ENCODE peak calls at places on chromosome 5, in ten cellular contexts. One of them, this sample, is unnamed.
A peak's percentile ranks its signal among the peaks of the same experiment; 100 is the strongest.

GRCh38 chr5:90915393-90915792 is 356.8 kb downstream of the ADGRV1 start:
- DNase-seq in testis: no peak
- DNase-seq in K562: no peak
- DNase-seq in fibroblast of lung: no peak
- DNase-seq in CD8-positive, alpha-beta T cell: no peak
- DNase-seq in GM23248: no peak
- DNase-seq in tibial nerve: no peak
- DNase-seq in ascending aorta: no peak
- DNase-seq in effector memory CD4-positive, alpha-beta T cell: no peak
- DNase-seq in adipocyte: no peak
- DNase-seq in this sample: no peak

GRCh38 chr5:135482383-135482933 is 30.3 kb upstream of the TIFAB start:
- DNase-seq in CD8-positive, alpha-beta T cell: no peak
- DNase-seq in adipocyte: no peak
- DNase-seq in GM23248: no peak
- DNase-seq in effector memory CD4-positive, alpha-beta T cell: no peak
- DNase-seq in testis: no peak
- DNase-seq in K562: peak; percentile 60
- DNase-seq in fibroblast of lung: no peak
- DNase-seq in tibial nerve: no peak
- DNase-seq in ascending aorta: no peak
- DNase-seq in this sample: no peak

GRCh38 chr5:17720070-17720469 is 85.8 kb downstream of the TAF11L14 start:
- DNase-seq in adipocyte: no peak
- DNase-seq in fibroblast of lung: no peak
- DNase-seq in GM23248: no peak
- DNase-seq in K562: no peak
- DNase-seq in ascending aorta: no peak
- DNase-seq in testis: no peak
- DNase-seq in tibial nerve: no peak
- DNase-seq in CD8-positive, alpha-beta T cell: no peak
- DNase-seq in effector memory CD4-positive, alpha-beta T cell: no peak
- DNase-seq in this sample: peak; percentile 16

GRCh38 chr5:171092194-171092593 is 216.9 kb upstream of the TLX3 start:
- DNase-seq in effector memory CD4-positive, alpha-beta T cell: no peak
- DNase-seq in testis: no peak
- DNase-seq in adipocyte: peak; percentile 57
- DNase-seq in fibroblast of lung: peak; percentile 69
- DNase-seq in GM23248: peak; percentile 37
- DNase-seq in tibial nerve: no peak
- DNase-seq in ascending aorta: no peak
- DNase-seq in CD8-positive, alpha-beta T cell: no peak
- DNase-seq in K562: no peak
- DNase-seq in this sample: no peak

GRCh38 chr5:20286512-20286911 is 298.5 kb upstream of the CDH18 start:
- DNase-seq in adipocyte: peak; percentile 74
- DNase-seq in effector memory CD4-positive, alpha-beta T cell: no peak
- DNase-seq in ascending aorta: no peak
- DNase-seq in CD8-positive, alpha-beta T cell: no peak
- DNase-seq in fibroblast of lung: peak; percentile 64
- DNase-seq in GM23248: peak; percentile 55
- DNase-seq in tibial nerve: no peak
- DNase-seq in testis: no peak
- DNase-seq in K562: no peak
- DNase-seq in this sample: no peak

GRCh38 chr5:111187079-111187478 is 37.1 kb upstream of the CAMK4 start:
- DNase-seq in testis: no peak
- DNase-seq in effector memory CD4-positive, alpha-beta T cell: no peak
- DNase-seq in ascending aorta: no peak
- DNase-seq in K562: no peak
- DNase-seq in fibroblast of lung: no peak
- DNase-seq in GM23248: no peak
- DNase-seq in adipocyte: no peak
- DNase-seq in tibial nerve: no peak
- DNase-seq in CD8-positive, alpha-beta T cell: no peak
- DNase-seq in this sample: no peak

GRCh38 chr5:178249191-178249989 is 16.8 kb upstream of the PHYKPL start:
- DNase-seq in adipocyte: peak; percentile 71
- DNase-seq in K562: no peak
- DNase-seq in fibroblast of lung: peak; percentile 73
- DNase-seq in testis: no peak
- DNase-seq in tibial nerve: no peak
- DNase-seq in ascending aorta: no peak
- DNase-seq in CD8-positive, alpha-beta T cell: peak; percentile 73
- DNase-seq in effector memory CD4-positive, alpha-beta T cell: no peak
- DNase-seq in GM23248: peak; percentile 88
- DNase-seq in this sample: no peak

GRCh38 chr5:144203750-144204596 is 33.3 kb downstream of the KCTD16 start:
- DNase-seq in CD8-positive, alpha-beta T cell: no peak
- DNase-seq in adipocyte: peak; percentile 90
- DNase-seq in testis: peak; percentile 71
- DNase-seq in tibial nerve: peak; percentile 87
- DNase-seq in ascending aorta: no peak
- DNase-seq in K562: peak; percentile 26
- DNase-seq in fibroblast of lung: peak; percentile 86
- DNase-seq in effector memory CD4-positive, alpha-beta T cell: no peak
- DNase-seq in GM23248: peak; percentile 75
- DNase-seq in this sample: peak; percentile 39

DNA sequence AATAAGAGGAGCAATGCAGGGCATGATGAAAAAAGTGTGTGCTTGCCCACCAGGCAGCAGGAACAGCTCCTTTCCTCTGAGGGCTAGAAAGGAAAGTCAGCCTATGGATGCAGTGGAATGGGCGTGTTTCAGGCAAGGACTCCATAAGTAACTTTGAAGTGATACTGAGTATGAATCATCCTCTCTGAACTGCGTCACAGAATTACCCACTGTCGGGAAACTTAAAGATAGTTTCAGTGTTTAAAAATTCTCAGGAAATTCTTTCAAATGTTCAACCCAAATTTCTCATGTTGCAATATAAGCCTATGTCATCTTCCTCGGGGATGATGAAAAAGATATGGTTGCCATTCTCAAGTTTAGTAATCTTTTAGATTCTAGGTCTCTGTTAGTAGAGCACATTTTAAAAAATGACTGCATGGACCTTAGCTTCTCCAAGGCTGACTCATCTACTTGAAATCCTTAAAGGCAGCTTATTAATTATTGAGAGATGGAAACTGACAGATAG is 27.7 kb downstream of the PTCD2 start:
- DNase-seq in GM23248: peak; percentile 96
- DNase-seq in fibroblast of lung: peak; percentile 98
- DNase-seq in tibial nerve: no peak
- DNase-seq in K562: no peak
- DNase-seq in CD8-positive, alpha-beta T cell: no peak
- DNase-seq in effector memory CD4-positive, alpha-beta T cell: no peak
- DNase-seq in ascending aorta: no peak
- DNase-seq in adipocyte: peak; percentile 94
- DNase-seq in testis: no peak
- DNase-seq in this sample: no peak
- H3K4me1 ChIP-seq in GM23248: peaks cover 23% of the 10 kb centered on the region
- H3K4me1 ChIP-seq in fibroblast of lung: peaks cover 17% of the 10 kb centered on the region
- H3K4me1 ChIP-seq in tibial nerve: no peaks in the 10 kb centered on the region
- H3K4me1 ChIP-seq in K562: no peaks in the 10 kb centered on the region
- H3K4me1 ChIP-seq in CD8-positive, alpha-beta T cell: no peaks in the 10 kb centered on the region
- H3K4me1 ChIP-seq in effector memory CD4-positive, alpha-beta T cell: no peaks in the 10 kb centered on the region
- H3K4me1 ChIP-seq in ascending aorta: no peaks in the 10 kb centered on the region
- H3K4me1 ChIP-seq in adipocyte: peaks cover 13% of the 10 kb centered on the region
- H3K4me1 ChIP-seq in testis: no peaks in the 10 kb centered on the region
- H3K4me1 ChIP-seq in this sample: no peaks in the 10 kb centered on the region

GRCh38 chr5:172773481-172774469 is 2.8 kb upstream of the DUSP1 start:
- DNase-seq in GM23248: peak; percentile 65
- DNase-seq in testis: no peak
- DNase-seq in ascending aorta: no peak
- DNase-seq in fibroblast of lung: peak; percentile 57
- DNase-seq in adipocyte: peak; percentile 36
- DNase-seq in CD8-positive, alpha-beta T cell: no peak
- DNase-seq in effector memory CD4-positive, alpha-beta T cell: no peak
- DNase-seq in tibial nerve: no peak
- DNase-seq in K562: no peak
- DNase-seq in this sample: no peak

GRCh38 chr5:172774561-172775271 is 3.7 kb upstream of the DUSP1 start:
- DNase-seq in K562: no peak
- DNase-seq in testis: no peak
- DNase-seq in fibroblast of lung: no peak
- DNase-seq in effector memory CD4-positive, alpha-beta T cell: no peak
- DNase-seq in CD8-positive, alpha-beta T cell: no peak
- DNase-seq in tibial nerve: no peak
- DNase-seq in GM23248: no peak
- DNase-seq in ascending aorta: no peak
- DNase-seq in adipocyte: no peak
- DNase-seq in this sample: no peak

GRCh38 chr5:172776235-172776594 is 5.2 kb upstream of the DUSP1 start:
- DNase-seq in fibroblast of lung: no peak
- DNase-seq in testis: no peak
- DNase-seq in K562: no peak
- DNase-seq in GM23248: no peak
- DNase-seq in CD8-positive, alpha-beta T cell: no peak
- DNase-seq in adipocyte: no peak
- DNase-seq in tibial nerve: no peak
- DNase-seq in ascending aorta: no peak
- DNase-seq in effector memory CD4-positive, alpha-beta T cell: no peak
- DNase-seq in this sample: no peak

GRCh38 chr5:172777381-172778222 is 6.6 kb upstream of the DUSP1 start:
- DNase-seq in CD8-positive, alpha-beta T cell: peak; percentile 82
- DNase-seq in tibial nerve: peak; percentile 91
- DNase-seq in testis: peak; percentile 89
- DNase-seq in GM23248: peak; percentile 97
- DNase-seq in ascending aorta: peak; percentile 91
- DNase-seq in adipocyte: peak; percentile 90
- DNase-seq in fibroblast of lung: peak; percentile 90
- DNase-seq in K562: peak; percentile 74
- DNase-seq in effector memory CD4-positive, alpha-beta T cell: peak; percentile 83
- DNase-seq in this sample: no peak

DNA sequence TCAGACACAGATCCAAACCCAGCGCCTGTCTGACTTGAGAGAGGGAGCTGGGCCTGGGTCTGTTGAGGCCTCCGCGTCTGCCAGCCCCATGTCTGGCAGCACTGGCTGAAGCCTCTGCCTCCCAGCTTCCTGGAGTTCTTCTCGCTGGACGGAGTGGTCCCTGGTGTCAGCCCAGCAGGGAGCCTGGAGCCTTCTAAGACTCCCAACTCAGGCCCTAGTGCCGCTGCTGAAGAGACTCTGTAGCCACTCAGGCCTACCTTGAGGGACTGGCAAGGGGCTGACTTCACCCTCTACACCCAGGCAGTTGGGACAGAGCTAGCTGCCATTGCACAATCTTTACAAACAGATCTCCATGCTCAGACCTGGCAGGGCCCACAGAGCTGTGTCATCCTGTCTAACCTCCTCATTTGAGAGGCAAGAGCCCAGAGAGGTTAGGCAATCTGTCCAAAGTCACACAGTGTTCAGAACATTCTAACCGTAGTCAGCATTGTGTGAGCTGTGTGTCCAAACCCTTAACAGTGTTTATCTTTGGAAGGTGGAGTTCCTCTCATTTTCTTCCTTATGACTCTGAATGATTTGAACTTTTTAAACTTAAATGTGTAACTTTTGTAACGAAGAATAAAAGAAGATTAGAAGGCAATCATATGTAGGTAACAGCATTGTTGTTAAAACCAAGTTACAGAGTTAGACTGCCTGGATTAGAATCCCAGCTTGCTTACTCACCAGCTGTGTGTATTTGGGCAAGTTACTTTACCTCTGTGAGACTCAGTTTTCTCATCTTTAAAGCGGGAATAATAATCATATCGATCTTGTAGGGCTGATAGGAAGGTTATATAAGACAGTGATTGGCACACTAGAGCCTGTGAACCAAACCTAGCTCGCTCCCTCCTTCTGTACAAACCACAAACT is 4.6 kb upstream of the DUSP1 start:
- DNase-seq in adipocyte: peak; percentile 97
- DNase-seq in CD8-positive, alpha-beta T cell: no peak
- DNase-seq in fibroblast of lung: peak; percentile 95
- DNase-seq in K562: no peak
- DNase-seq in ascending aorta: peak; percentile 77
- DNase-seq in testis: no peak
- DNase-seq in tibial nerve: peak; percentile 92
- DNase-seq in GM23248: peak; percentile 98
- DNase-seq in effector memory CD4-positive, alpha-beta T cell: no peak
- DNase-seq in this sample: no peak
- H3K4me1 ChIP-seq in adipocyte: peaks cover 74% of the 10 kb centered on the region
- H3K4me1 ChIP-seq in CD8-positive, alpha-beta T cell: peaks cover 29% of the 10 kb centered on the region
- H3K4me1 ChIP-seq in fibroblast of lung: peaks cover 36% of the 10 kb centered on the region
- H3K4me1 ChIP-seq in K562: peaks cover 54% of the 10 kb centered on the region
- H3K4me1 ChIP-seq in ascending aorta: peaks cover 13% of the 10 kb centered on the region
- H3K4me1 ChIP-seq in testis: peaks cover 32% of the 10 kb centered on the region
- H3K4me1 ChIP-seq in tibial nerve: peaks cover 58% of the 10 kb centered on the region
- H3K4me1 ChIP-seq in GM23248: peaks cover 67% of the 10 kb centered on the region
- H3K4me1 ChIP-seq in effector memory CD4-positive, alpha-beta T cell: peaks cover 34% of the 10 kb centered on the region
- H3K4me1 ChIP-seq in this sample: no peaks in the 10 kb centered on the region

GRCh38 chr5:14749579-14750091 is 85.1 kb downstream of the OTULIN start:
- DNase-seq in effector memory CD4-positive, alpha-beta T cell: no peak
- DNase-seq in ascending aorta: no peak
- DNase-seq in adipocyte: peak; percentile 8
- DNase-seq in GM23248: peak; percentile 28
- DNase-seq in tibial nerve: no peak
- DNase-seq in K562: no peak
- DNase-seq in fibroblast of lung: no peak
- DNase-seq in testis: no peak
- DNase-seq in CD8-positive, alpha-beta T cell: no peak
- DNase-seq in this sample: no peak

GRCh38 chr5:14753947-14754346 is 89.4 kb downstream of the OTULIN start:
- DNase-seq in ascending aorta: no peak
- DNase-seq in effector memory CD4-positive, alpha-beta T cell: no peak
- DNase-seq in GM23248: no peak
- DNase-seq in testis: no peak
- DNase-seq in adipocyte: no peak
- DNase-seq in K562: no peak
- DNase-seq in tibial nerve: no peak
- DNase-seq in fibroblast of lung: peak; percentile 12
- DNase-seq in CD8-positive, alpha-beta T cell: no peak
- DNase-seq in this sample: no peak

GRCh38 chr5:14752497-14753071 is 88.1 kb downstream of the OTULIN start:
- DNase-seq in K562: no peak
- DNase-seq in effector memory CD4-positive, alpha-beta T cell: no peak
- DNase-seq in testis: no peak
- DNase-seq in adipocyte: no peak
- DNase-seq in tibial nerve: no peak
- DNase-seq in ascending aorta: no peak
- DNase-seq in fibroblast of lung: no peak
- DNase-seq in CD8-positive, alpha-beta T cell: no peak
- DNase-seq in GM23248: no peak
- DNase-seq in this sample: no peak

GRCh38 chr5:14750712-14751111 is 86.2 kb downstream of the OTULIN start:
- DNase-seq in adipocyte: no peak
- DNase-seq in GM23248: no peak
- DNase-seq in K562: no peak
- DNase-seq in ascending aorta: no peak
- DNase-seq in tibial nerve: no peak
- DNase-seq in testis: no peak
- DNase-seq in CD8-positive, alpha-beta T cell: no peak
- DNase-seq in fibroblast of lung: no peak
- DNase-seq in effector memory CD4-positive, alpha-beta T cell: no peak
- DNase-seq in this sample: no peak

GRCh38 chr5:14753292-14753691 is 88.8 kb downstream of the OTULIN start:
- DNase-seq in ascending aorta: no peak
- DNase-seq in adipocyte: no peak
- DNase-seq in fibroblast of lung: no peak
- DNase-seq in CD8-positive, alpha-beta T cell: no peak
- DNase-seq in testis: no peak
- DNase-seq in tibial nerve: no peak
- DNase-seq in GM23248: no peak
- DNase-seq in K562: no peak
- DNase-seq in effector memory CD4-positive, alpha-beta T cell: no peak
- DNase-seq in this sample: no peak
- H3K4me1 ChIP-seq in ascending aorta: no peaks in the 10 kb centered on the region
- H3K4me1 ChIP-seq in adipocyte: no peaks in the 10 kb centered on the region
- H3K4me1 ChIP-seq in fibroblast of lung: no peaks in the 10 kb centered on the region
- H3K4me1 ChIP-seq in CD8-positive, alpha-beta T cell: no peaks in the 10 kb centered on the region
- H3K4me1 ChIP-seq in testis: peaks cover 9% of the 10 kb centered on the region
- H3K4me1 ChIP-seq in tibial nerve: no peaks in the 10 kb centered on the region
- H3K4me1 ChIP-seq in GM23248: peaks cover 10% of the 10 kb centered on the region
- H3K4me1 ChIP-seq in K562: peaks cover 3% of the 10 kb centered on the region
- H3K4me1 ChIP-seq in effector memory CD4-positive, alpha-beta T cell: no peaks in the 10 kb centered on the region
- H3K4me1 ChIP-seq in this sample: no peaks in the 10 kb centered on the region

GRCh38 chr5:68285075-68285827 is 69.7 kb downstream of the PIK3R1 start:
- DNase-seq in fibroblast of lung: no peak
- DNase-seq in tibial nerve: no peak
- DNase-seq in CD8-positive, alpha-beta T cell: no peak
- DNase-seq in ascending aorta: no peak
- DNase-seq in K562: no peak
- DNase-seq in adipocyte: no peak
- DNase-seq in effector memory CD4-positive, alpha-beta T cell: no peak
- DNase-seq in testis: no peak
- DNase-seq in GM23248: no peak
- DNase-seq in this sample: no peak
- H3K4me1 ChIP-seq in fibroblast of lung: peaks cover 10% of the 10 kb centered on the region
- H3K4me1 ChIP-seq in tibial nerve: peaks cover 51% of the 10 kb centered on the region
- H3K4me1 ChIP-seq in CD8-positive, alpha-beta T cell: peaks cover 83% of the 10 kb centered on the region
- H3K4me1 ChIP-seq in ascending aorta: peaks cover 9% of the 10 kb centered on the region
- H3K4me1 ChIP-seq in K562: peaks cover 13% of the 10 kb centered on the region
- H3K4me1 ChIP-seq in adipocyte: peaks cover 49% of the 10 kb centered on the region
- H3K4me1 ChIP-seq in effector memory CD4-positive, alpha-beta T cell: peaks cover 66% of the 10 kb centered on the region
- H3K4me1 ChIP-seq in testis: peaks cover 30% of the 10 kb centered on the region
- H3K4me1 ChIP-seq in GM23248: peaks cover 34% of the 10 kb centered on the region
- H3K4me1 ChIP-seq in this sample: peaks cover 29% of the 10 kb centered on the region

This sample was measured in BE2C.